ENCODE peak calls at places on chromosomes 5 and 9, in five cellular contexts. K is AG09309; F is HS-27A; A is left cardiac atrium; P is activated naive CD4-positive, alpha-beta T cell treated with anti-CD3 and anti-CD28 coated beads, Interleukin-2, amount 50 U/mL, for 16 hours. B is an unnamed sample.

GRCh38 chr5:151490617-151491016 is 43.2 kb downstream of the SLC36A1 start:
- DNase-seq in K (no peak), F (no peak), A (no peak), P (no peak), B (no peak)

GRCh38 chr5:10600629-10601245 is 36.9 kb downstream of the ANKRD33B start:
- DNase-seq in K (no peak), F (no peak), A (no peak), P (peak; percentile 26), B (no peak)

GRCh38 chr5:163809480-163809879 is 304.1 kb downstream of the MAT2B start:
- DNase-seq in K (no peak), F (no peak), A (no peak), P (no peak), B (no peak)

GRCh38 chr5:143543358-143544255 is 140.1 kb upstream of the NR3C1 start:
- DNase-seq in K (no peak), F (no peak), A (no peak), P (no peak), B (no peak)

GRCh38 chr9:99488109-99489042 is 266.3 kb downstream of the SEC61B start:
- DNase-seq in K (no peak), F (no peak), A (no peak), P (no peak), B (no peak)

GRCh38 chr5:142360607-142361120 is 35.8 kb upstream of the SPRY4 start:
- DNase-seq in K (no peak), F (no peak), A (no peak), P (no peak), B (no peak)

GRCh38 chr9:87088621-87089020 is 141.3 kb upstream of the GAS1 start:
- DNase-seq in K (no peak), F (no peak), A (no peak), P (no peak), B (no peak)

GRCh38 chr9:136975624-136976023 is 1.7 kb upstream of the PTGDS start:
- DNase-seq in K (no peak), F (no peak), A (peak; percentile 77), P (no peak), B (no peak)

GRCh38 chr5:139445325-139446170 is 6.2 kb upstream of the DNAJC18 start:
- DNase-seq in K (no peak), F (no peak), A (no peak), P (no peak), B (no peak)

GRCh38 chr5:160792281-160792680 is 59.7 kb downstream of the ATP10B start:
- DNase-seq in K (no peak), F (no peak), A (no peak), P (no peak), B (no peak)

GRCh38 chr5:27020965-27021364 is 17.4 kb downstream of the CDH9 start:
- DNase-seq in K (no peak), F (no peak), A (no peak), P (no peak), B (no peak)

GRCh38 chr9:89137548-89138462 is 40.8 kb downstream of the SHC3 start:
- DNase-seq in K (peak; percentile 80), F (no peak), A (peak; percentile 66), P (peak; percentile 11), B (peak; percentile 85)

GRCh38 chr9:20236676-20237075 is 385.6 kb downstream of the MLLT3 start:
- DNase-seq in K (no peak), F (no peak), A (no peak), P (no peak), B (no peak)

GRCh38 chr9:34454571-34455065 is 3.8 kb downstream of the FAM219A start:
- DNase-seq in K (no peak), F (peak; percentile 54), A (peak; percentile 53), P (no peak), B (no peak)

GRCh38 chr5:137507150-137507549 is 8.0 kb upstream of the SPOCK1 start:
- DNase-seq in K (no peak), F (no peak), A (no peak), P (no peak), B (no peak)

GRCh38 chr5:111259636-111260035 is 35.5 kb downstream of the CAMK4 start:
- DNase-seq in K (no peak), F (no peak), A (no peak), P (no peak), B (no peak)

GRCh38 chr5:67576112-67576511 is 379.5 kb upstream of the CD180 start:
- DNase-seq in K (no peak), F (no peak), A (no peak), P (no peak), B (no peak)

GRCh38 chr5:89513299-89514044 is 630.5 kb upstream of the MEF2C start:
- DNase-seq in K (no peak), F (no peak), A (no peak), P (no peak), B (no peak)

GRCh38 chr5:62652225-62652624 is 73.6 kb downstream of the LRRC70 start:
- DNase-seq in K (no peak), F (no peak), A (no peak), P (no peak), B (no peak)

GRCh38 chr5:131423056-131423455 is 159.2 kb downstream of the CDC42SE2 start:
- DNase-seq in K (no peak), F (no peak), A (no peak), P (no peak), B (no peak)

GRCh38 chr5:155839251-155840037 is 487.5 kb upstream of the SGCD start:
- DNase-seq in K (no peak), F (no peak), A (no peak), P (no peak), B (no peak)

GRCh38 chr5:135222171-135222681 is 176.8 kb downstream of the MACROH2A1 start:
- DNase-seq in K (no peak), F (no peak), A (no peak), P (no peak), B (no peak)

GRCh38 chr9:78023003-78023741 is 8.4 kb downstream of the GNAQ start:
- DNase-seq in K (peak; percentile 54), F (no peak), A (no peak), P (no peak), B (no peak)

GRCh38 chr5:67879619-67880357 is 335.8 kb upstream of the PIK3R1 start:
- DNase-seq in K (no peak), F (no peak), A (no peak), P (no peak), B (no peak)

GRCh38 chr5:170378740-170379139 is 10.4 kb downstream of the KCNMB1 start:
- DNase-seq in K (no peak), F (no peak), A (no peak), P (no peak), B (no peak)

GRCh38 chr5:1195916-1196315 is 5.5 kb upstream of the SLC6A19 start:
- DNase-seq in K (no peak), F (no peak), A (peak; percentile 9), P (no peak), B (no peak)

GRCh38 chr9:131776473-131776872 is 36.6 kb upstream of the RAPGEF1 start:
- DNase-seq in K (no peak), F (no peak), A (no peak), P (no peak), B (no peak)

GRCh38 chr9:89878003-89878411 is 273.2 kb downstream of the GADD45G start:
- DNase-seq in K (no peak), F (no peak), A (no peak), P (no peak), B (no peak)

GRCh38 chr5:74560245-74560644 is 80.3 kb downstream of the ENC1 start:
- DNase-seq in K (no peak), F (no peak), A (no peak), P (no peak), B (no peak)

GRCh38 chr9:2557693-2558092 is 63.9 kb upstream of the VLDLR start:
- DNase-seq in K (no peak), F (no peak), A (no peak), P (no peak), B (no peak)

GRCh38 chr5:10423009-10423408 is 18.7 kb upstream of the ROPN1L start:
- DNase-seq in K (no peak), F (no peak), A (no peak), P (no peak), B (no peak)

GRCh38 chr5:137997726-137998213 is 35.1 kb downstream of the FAM13B start:
- DNase-seq in K (no peak), F (no peak), A (no peak), P (no peak), B (no peak)

GRCh38 chr5:58944221-58944620 is 361.3 kb downstream of the RAB3C start:
- DNase-seq in K (no peak), F (no peak), A (no peak), P (no peak), B (no peak)

GRCh38 chr5:151144922-151145321 is 12.7 kb downstream of the ANXA6 start:
- DNase-seq in K (no peak), F (no peak), A (no peak), P (no peak), B (no peak)

GRCh38 chr9:30597609-30598008 is 1786.8 kb upstream of the ACO1 start:
- DNase-seq in K (no peak), F (no peak), A (no peak), P (no peak), B (no peak)

GRCh38 chr5:74625742-74626241 is 14.7 kb downstream of the ENC1 start:
- DNase-seq in K (no peak), F (no peak), A (no peak), P (no peak), B (no peak)

B was measured in AG09319.